ENCODE peak calls at places on chromosome 19, in eight cellular contexts. N is transverse colon; V is stimulated activated CD4-positive, alpha-beta T cell treated with anti-CD3 and anti-CD28 coated beads, Interleukin-2, amount 100 ng/mL, for 24 hours; O is ELR; L is NCI-H146; U is EH; F is substantia nigra; D is NCI-H2029. B is an unnamed sample.

GRCh38 chr19:5023128-5023571 is 54.2 kb downstream of the KDM4B start:
- DNase-seq in N (no peak), V (no peak), O (no peak), L (no peak), U (no peak), F (no peak), D (peak; percentile 62), B (no peak)

GRCh38 chr19:16661480-16662034 is 618 bp downstream of the TMEM38A start:
- DNase-seq in N (peak; percentile 56), V (peak; percentile 6), O (no peak), L (peak; percentile 58), U (no peak), F (no peak), D (no peak), B (peak; percentile 43)

GRCh38 chr19:22606954-22607652 is 27.0 kb upstream of the ZNF492 start:
- DNase-seq in N (no peak), V (no peak), O (no peak), L (no peak), U (no peak), F (no peak), D (no peak), B (no peak)

GRCh38 chr19:10431254-10431942 is 11.1 kb downstream of the PDE4A start:
- DNase-seq in N (peak; percentile 61), V (peak; percentile 42), O (peak; percentile 14), L (no peak), U (peak; percentile 36), F (no peak), D (no peak), B (no peak)

GRCh38 chr19:11848200-11848593 is 329 bp upstream of the ZNF439 start:
- DNase-seq in N (no peak), V (no peak), O (no peak), L (no peak), U (no peak), F (no peak), D (no peak), B (no peak)

GRCh38 chr19:46913852-46914430 is 53.1 kb downstream of the ARHGAP35 start:
- DNase-seq in N (no peak), V (no peak), O (peak; percentile 57), L (no peak), U (peak; percentile 84), F (no peak), D (no peak), B (no peak)

GRCh38 chr19:31938675-31939074 is 406.7 kb upstream of the ZNF507 start:
- DNase-seq in N (no peak), V (no peak), O (no peak), L (no peak), U (no peak), F (no peak), D (no peak), B (no peak)

GRCh38 chr19:7778081-7778480 is 15.0 kb downstream of the CLEC4M start:
- DNase-seq in N (no peak), V (no peak), O (no peak), L (no peak), U (no peak), F (no peak), D (no peak), B (no peak)

B was measured in WERI-Rb-1.